ENCODE peak calls at places on chromosomes 7 and 10, in eight cellular contexts. B is heart left ventricle, L is neural crest cell, E is breast epithelium, X is Calu3, T is HFF-Myc, U is foreskin fibroblast, A is PC-3. P is an unnamed sample.

GRCh38 chr7:128844777-128845311 is 14.6 kb downstream of the FLNC start:
- DNase-seq in A (no peak), U (no peak), L (no peak), B (no peak), X (no peak), T (no peak), E (no peak), P (no peak)

GRCh38 chr7:23654508-23654907 is 25.5 kb upstream of the FAM221A start:
- DNase-seq in L (no peak), B (no peak), U (peak), E (no peak), T (peak), X (peak), A (peak), P (no peak)

GRCh38 chr7:128102490-128103291 is 71.5 kb upstream of the LRRC4 start:
- DNase-seq in B (no peak), T (no peak), A (no peak), E (no peak), L (no peak), X (no peak), U (no peak), P (no peak)

GRCh38 chr7:130207642-130208041 is at the start of gene SSMEM1:
- DNase-seq in U (peak), L (no peak), X (no peak), B (no peak), A (peak), T (no peak), E (no peak), P (no peak)

GRCh38 chr7:151339651-151340377 is 1.8 kb upstream of the NUB1 start:
- DNase-seq in U (no peak), B (no peak), L (no peak), T (no peak), E (no peak), X (no peak), A (no peak), P (no peak)

GRCh38 chr7:102036958-102037357 is 219.5 kb downstream of the CUX1 start:
- DNase-seq in U (no peak), E (no peak), B (no peak), L (no peak), A (no peak), X (no peak), T (no peak), P (no peak)

GRCh38 chr7:134724606-134725005 is 54.8 kb upstream of the CALD1 start:
- DNase-seq in B (no peak), U (peak), T (no peak), A (peak), L (no peak), X (peak), E (no peak), P (no peak)

GRCh38 chr10:114458955-114459354 is 54.7 kb upstream of the AFAP1L2 start:
- DNase-seq in A (peak), T (no peak), U (no peak), X (peak), B (peak), L (peak), E (no peak), P (no peak)

GRCh38 chr7:81062747-81063146 is 143.9 kb upstream of the SEMA3C start:
- DNase-seq in B (no peak), L (no peak), A (no peak), T (no peak), U (no peak), E (no peak), X (no peak), P (no peak)

GRCh38 chr10:63703740-63704345 is 182.6 kb downstream of the REEP3 start:
- DNase-seq in E (no peak), L (no peak), B (no peak), A (peak), U (no peak), X (no peak), T (no peak), P (no peak)

GRCh38 chr7:110645060-110645459 is 445.9 kb upstream of the LRRN3 start:
- DNase-seq in A (no peak), X (no peak), T (no peak), B (no peak), L (no peak), U (no peak), E (no peak), P (no peak)

GRCh38 chr7:113179313-113179712 is 61.0 kb upstream of the SMIM30 start:
- DNase-seq in B (no peak), U (peak), E (no peak), A (no peak), L (no peak), X (peak), T (no peak), P (no peak)

GRCh38 chr7:151923097-151923876 is 33.0 kb upstream of the GALNTL5 start:
- DNase-seq in U (no peak), E (peak), X (no peak), L (no peak), T (no peak), B (peak), A (no peak), P (no peak)

GRCh38 chr10:92822060-92822634 is 26.2 kb upstream of the EXOC6 start:
- DNase-seq in E (no peak), U (peak), T (peak), A (peak), X (peak), L (no peak), B (no peak), P (no peak)

GRCh38 chr7:148395292-148395691 is 195.3 kb upstream of the C7orf33 start:
- DNase-seq in E (no peak), X (no peak), A (no peak), L (no peak), B (no peak), T (no peak), U (no peak), P (no peak)

GRCh38 chr7:93914581-93915066 is 6.9 kb upstream of the GNG11 start:
- DNase-seq in T (no peak), L (no peak), E (no peak), A (peak), U (peak), B (no peak), X (peak), P (no peak)

GRCh38 chr10:126060232-126060935 is 164.0 kb downstream of the FANK1 start:
- DNase-seq in B (peak), T (no peak), U (peak), E (no peak), X (no peak), A (peak), L (no peak), P (no peak)

GRCh38 chr10:118980870-118981269 is 48.6 kb upstream of the NANOS1 start:
- DNase-seq in X (no peak), E (no peak), T (no peak), A (no peak), L (no peak), B (no peak), U (no peak), P (no peak)

GRCh38 chr10:31958849-31959248 is 30.2 kb upstream of the ARHGAP12 start:
- DNase-seq in T (no peak), A (peak), U (peak), B (no peak), L (no peak), X (no peak), E (no peak), P (no peak)

GRCh38 chr10:127149613-127150081 is 46.7 kb downstream of the INSYN2A start:
- DNase-seq in T (no peak), X (no peak), B (no peak), U (peak), E (no peak), A (no peak), L (no peak), P (no peak)

GRCh38 chr7:99943641-99944507 is 14.5 kb upstream of the GJC3 start:
- DNase-seq in B (no peak), X (no peak), A (no peak), L (peak), U (no peak), T (no peak), E (peak), P (no peak)

GRCh38 chr7:151838861-151839381 is 38.0 kb downstream of the PRKAG2 start:
- DNase-seq in X (no peak), A (no peak), U (no peak), B (peak), T (no peak), E (no peak), L (no peak), P (no peak)

GRCh38 chr10:89783406-89783805 is 82.0 kb downstream of the KIF20B start:
- DNase-seq in X (no peak), B (no peak), E (no peak), L (no peak), T (no peak), A (no peak), U (peak), P (no peak)

GRCh38 chr7:74289660-74290589 is 718 bp downstream of the CLIP2 start:
- DNase-seq in E (no peak), B (peak), L (no peak), X (no peak), U (peak), A (peak), T (no peak), P (no peak)

GRCh38 chr7:92875719-92876118 is 39.3 kb upstream of the CDK6 start:
- DNase-seq in L (no peak), B (no peak), X (no peak), A (peak), U (no peak), E (no peak), T (no peak), P (no peak)

GRCh38 chr10:103602852-103603155 is 109.3 kb downstream of the NEURL1 start:
- DNase-seq in B (no peak), T (no peak), X (no peak), A (no peak), U (no peak), L (no peak), E (no peak), P (no peak)
- TF ChIP-seq CTCF in B (no peak), T (no peak), X (no peak), A (no peak), U (no peak), L (no peak), E (no peak), P (no peak)

GRCh38 chr10:83373659-83374058 is 765.6 kb upstream of the GHITM start:
- DNase-seq in U (peak), E (no peak), X (no peak), B (peak), T (no peak), L (no peak), A (no peak), P (no peak)
- TF ChIP-seq CTCF in U (peak), E (no peak), X (no peak), B (no peak), T (peak), L (peak), A (peak), P (peak)

GRCh38 chr10:29816801-29817558 is 182.2 kb upstream of the SVIL start:
- DNase-seq in A (no peak), T (no peak), B (no peak), L (no peak), E (no peak), X (no peak), U (no peak), P (no peak)
- TF ChIP-seq CTCF in A (no peak), T (no peak), B (no peak), L (no peak), E (no peak), X (no peak), U (no peak), P (no peak)

DNA sequence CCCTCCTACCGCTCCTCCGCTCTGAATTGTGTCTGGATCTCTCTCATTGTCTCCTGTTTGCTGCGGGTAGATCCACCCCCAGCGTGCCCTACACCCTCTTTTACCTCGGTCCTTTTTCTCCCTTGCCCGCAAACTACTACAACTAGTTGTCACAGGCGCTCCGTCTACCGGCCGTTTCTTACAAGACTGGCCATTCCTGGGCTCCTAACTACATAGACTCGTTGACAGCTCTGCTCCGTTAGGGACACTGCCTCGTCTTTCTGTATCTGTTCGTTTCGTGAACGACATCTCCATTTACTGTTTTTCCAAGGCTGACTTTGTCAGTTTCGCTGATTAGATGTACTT is 793 bp downstream of the TAF3 start:
- DNase-seq in T (no peak), U (peak), B (peak), A (peak), E (no peak), L (peak), X (peak), P (no peak)
- TF ChIP-seq CTCF in T (peak), U (peak), B (no peak), A (peak), E (peak), L (no peak), X (no peak), P (peak)

GRCh38 chr10:13961096-13961495 is 369.6 kb downstream of the FRMD4A start:
- DNase-seq in B (no peak), T (peak), E (no peak), A (no peak), L (no peak), U (peak), X (no peak), P (no peak)
- TF ChIP-seq CTCF in B (no peak), T (no peak), E (no peak), A (no peak), L (no peak), U (no peak), X (no peak), P (no peak)

DNA sequence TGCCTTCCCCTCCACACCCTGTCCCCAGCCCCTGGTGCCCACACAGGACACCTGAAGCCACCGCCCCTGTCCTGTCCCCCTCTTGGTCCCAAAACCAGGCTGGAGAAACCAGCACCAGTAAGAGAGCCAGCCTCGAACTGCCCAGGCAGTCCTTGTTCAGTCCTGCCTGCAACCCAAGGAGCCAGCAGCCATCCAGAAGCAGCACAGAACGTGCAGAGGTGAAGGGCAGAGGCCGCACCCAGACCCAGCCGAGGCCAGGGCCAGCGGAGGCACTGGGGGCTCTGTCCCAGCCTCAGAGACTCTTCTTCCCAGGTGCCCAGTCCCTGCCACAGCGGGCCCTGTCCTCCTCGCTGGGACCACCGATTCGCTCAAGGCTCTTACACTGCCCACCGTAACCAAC is 23.3 kb upstream of the CNPY1 start:
- DNase-seq in E (no peak), X (no peak), T (no peak), A (no peak), L (no peak), B (no peak), U (no peak), P (no peak)
- TF ChIP-seq CTCF in E (no peak), X (no peak), T (no peak), A (no peak), L (no peak), B (no peak), U (no peak), P (no peak)